ENCODE peak calls at places on chromosome 19, in eight cellular contexts. One of them, this sample, is unnamed.

GRCh38 chr19:23991170-23991569 is 76.5 kb downstream of the ZNF726 start:
- DNase-seq in upper lobe of left lung: no peak
- DNase-seq in cardiac muscle cell: no peak
- DNase-seq in AG04450: no peak
- DNase-seq in pancreas: no peak
- DNase-seq in IMR-90: no peak
- DNase-seq in SK-N-SH: no peak
- DNase-seq in brain microvascular endothelial cell: peak; percentile 8
- DNase-seq in this sample: no peak

GRCh38 chr19:34733266-34733825 is 697 bp upstream of the ZNF181 start:
- DNase-seq in IMR-90: no peak
- DNase-seq in AG04450: no peak
- DNase-seq in SK-N-SH: peak; percentile 61
- DNase-seq in brain microvascular endothelial cell: no peak
- DNase-seq in pancreas: no peak
- DNase-seq in cardiac muscle cell: peak; percentile 78
- DNase-seq in upper lobe of left lung: no peak
- DNase-seq in this sample: no peak

GRCh38 chr19:56120371-56121179 is 520 bp downstream of the ZNF787 start:
- DNase-seq in IMR-90: peak; percentile 71
- DNase-seq in AG04450: no peak
- DNase-seq in pancreas: peak; percentile 96
- DNase-seq in SK-N-SH: peak; percentile 95
- DNase-seq in upper lobe of left lung: peak; percentile 96
- DNase-seq in brain microvascular endothelial cell: peak; percentile 53
- DNase-seq in cardiac muscle cell: peak; percentile 72
- DNase-seq in this sample: peak; percentile 68

GRCh38 chr19:39284032-39284431 is 12.2 kb upstream of the IFNL1 start:
- DNase-seq in upper lobe of left lung: no peak
- DNase-seq in cardiac muscle cell: no peak
- DNase-seq in AG04450: no peak
- DNase-seq in SK-N-SH: no peak
- DNase-seq in brain microvascular endothelial cell: no peak
- DNase-seq in IMR-90: no peak
- DNase-seq in pancreas: no peak
- DNase-seq in this sample: no peak

GRCh38 chr19:7267792-7268736 is 26.1 kb downstream of the INSR start:
- DNase-seq in cardiac muscle cell: no peak
- DNase-seq in pancreas: peak; percentile 23
- DNase-seq in upper lobe of left lung: no peak
- DNase-seq in brain microvascular endothelial cell: no peak
- DNase-seq in AG04450: no peak
- DNase-seq in SK-N-SH: no peak
- DNase-seq in IMR-90: no peak
- DNase-seq in this sample: no peak

GRCh38 chr19:40217921-40218890 is at the start of gene TTC9B:
- DNase-seq in brain microvascular endothelial cell: no peak
- DNase-seq in cardiac muscle cell: peak; percentile 71
- DNase-seq in upper lobe of left lung: peak; percentile 89
- DNase-seq in pancreas: peak; percentile 75
- DNase-seq in AG04450: no peak
- DNase-seq in IMR-90: no peak
- DNase-seq in SK-N-SH: peak; percentile 95
- DNase-seq in this sample: no peak

GRCh38 chr19:55525289-55526101 is 11.4 kb downstream of the SBK2 start:
- DNase-seq in upper lobe of left lung: peak; percentile 80
- DNase-seq in pancreas: no peak
- DNase-seq in IMR-90: no peak
- DNase-seq in SK-N-SH: no peak
- DNase-seq in brain microvascular endothelial cell: no peak
- DNase-seq in AG04450: no peak
- DNase-seq in cardiac muscle cell: no peak
- DNase-seq in this sample: no peak

GRCh38 chr19:33440241-33440640 is 66.7 kb downstream of the CEBPG start:
- DNase-seq in pancreas: peak; percentile 34
- DNase-seq in brain microvascular endothelial cell: no peak
- DNase-seq in upper lobe of left lung: no peak
- DNase-seq in SK-N-SH: no peak
- DNase-seq in AG04450: no peak
- DNase-seq in IMR-90: no peak
- DNase-seq in cardiac muscle cell: no peak
- DNase-seq in this sample: no peak

GRCh38 chr19:20247016-20247683 is 80.1 kb downstream of the ZNF486 start:
- DNase-seq in brain microvascular endothelial cell: no peak
- DNase-seq in AG04450: no peak
- DNase-seq in pancreas: peak; percentile 49
- DNase-seq in cardiac muscle cell: peak; percentile 59
- DNase-seq in IMR-90: no peak
- DNase-seq in upper lobe of left lung: no peak
- DNase-seq in SK-N-SH: peak; percentile 62
- DNase-seq in this sample: no peak

GRCh38 chr19:47032171-47032811 is 12.7 kb downstream of the NPAS1 start:
- DNase-seq in brain microvascular endothelial cell: no peak
- DNase-seq in pancreas: peak; percentile 84
- DNase-seq in cardiac muscle cell: peak; percentile 63
- DNase-seq in upper lobe of left lung: peak; percentile 85
- DNase-seq in SK-N-SH: peak; percentile 75
- DNase-seq in IMR-90: no peak
- DNase-seq in AG04450: no peak
- DNase-seq in this sample: no peak

GRCh38 chr19:55498246-55498645 is 10.0 kb downstream of the SSC5D start:
- DNase-seq in AG04450: no peak
- DNase-seq in upper lobe of left lung: no peak
- DNase-seq in SK-N-SH: no peak
- DNase-seq in IMR-90: no peak
- DNase-seq in brain microvascular endothelial cell: no peak
- DNase-seq in pancreas: no peak
- DNase-seq in cardiac muscle cell: no peak
- DNase-seq in this sample: no peak

GRCh38 chr19:6065685-6066365 is 44.5 kb downstream of the RFX2 start:
- DNase-seq in upper lobe of left lung: no peak
- DNase-seq in IMR-90: peak; percentile 30
- DNase-seq in brain microvascular endothelial cell: no peak
- DNase-seq in pancreas: no peak
- DNase-seq in cardiac muscle cell: no peak
- DNase-seq in AG04450: no peak
- DNase-seq in SK-N-SH: no peak
- DNase-seq in this sample: peak; percentile 59

GRCh38 chr19:36997152-36997842 is 80.9 kb upstream of the ZNF420 start:
- DNase-seq in upper lobe of left lung: no peak
- DNase-seq in brain microvascular endothelial cell: no peak
- DNase-seq in IMR-90: no peak
- DNase-seq in AG04450: no peak
- DNase-seq in pancreas: no peak
- DNase-seq in cardiac muscle cell: no peak
- DNase-seq in SK-N-SH: no peak
- DNase-seq in this sample: no peak

GRCh38 chr19:45798995-45799517 is 6.4 kb upstream of the DMWD start:
- DNase-seq in AG04450: peak; percentile 61
- DNase-seq in brain microvascular endothelial cell: peak; percentile 72
- DNase-seq in IMR-90: peak; percentile 83
- DNase-seq in upper lobe of left lung: peak; percentile 79
- DNase-seq in SK-N-SH: peak; percentile 91
- DNase-seq in cardiac muscle cell: peak; percentile 68
- DNase-seq in pancreas: no peak
- DNase-seq in this sample: peak; percentile 66

GRCh38 chr19:51702754-51703654 is 9.9 kb downstream of the SPACA6 start:
- DNase-seq in upper lobe of left lung: peak; percentile 87
- DNase-seq in pancreas: no peak
- DNase-seq in IMR-90: no peak
- DNase-seq in SK-N-SH: peak; percentile 22
- DNase-seq in AG04450: no peak
- DNase-seq in brain microvascular endothelial cell: no peak
- DNase-seq in cardiac muscle cell: no peak
- DNase-seq in this sample: no peak

GRCh38 chr19:854549-854948 is 2.4 kb downstream of the ELANE start:
- DNase-seq in SK-N-SH: no peak
- DNase-seq in AG04450: no peak
- DNase-seq in brain microvascular endothelial cell: no peak
- DNase-seq in upper lobe of left lung: no peak
- DNase-seq in IMR-90: no peak
- DNase-seq in pancreas: no peak
- DNase-seq in cardiac muscle cell: no peak
- DNase-seq in this sample: no peak

GRCh38 chr19:850979-851335 is 1.1 kb upstream of the ELANE start:
- DNase-seq in pancreas: peak; percentile 58
- DNase-seq in upper lobe of left lung: no peak
- DNase-seq in AG04450: no peak
- DNase-seq in brain microvascular endothelial cell: no peak
- DNase-seq in cardiac muscle cell: no peak
- DNase-seq in IMR-90: no peak
- DNase-seq in SK-N-SH: no peak
- DNase-seq in this sample: no peak

GRCh38 chr19:853014-853553 is 981 bp downstream of the ELANE start:
- DNase-seq in AG04450: no peak
- DNase-seq in cardiac muscle cell: no peak
- DNase-seq in upper lobe of left lung: peak; percentile 79
- DNase-seq in pancreas: peak; percentile 70
- DNase-seq in IMR-90: no peak
- DNase-seq in SK-N-SH: no peak
- DNase-seq in brain microvascular endothelial cell: no peak
- DNase-seq in this sample: no peak

GRCh38 chr19:850221-850978 is 1.7 kb upstream of the ELANE start:
- DNase-seq in IMR-90: peak; percentile 81
- DNase-seq in AG04450: peak; percentile 56
- DNase-seq in brain microvascular endothelial cell: peak; percentile 35
- DNase-seq in upper lobe of left lung: peak; percentile 92
- DNase-seq in pancreas: peak; percentile 93
- DNase-seq in cardiac muscle cell: peak; percentile 24
- DNase-seq in SK-N-SH: peak; percentile 80
- DNase-seq in this sample: peak; percentile 83

GRCh38 chr19:852136-853013 is at the start of gene ELANE:
- DNase-seq in IMR-90: no peak
- DNase-seq in pancreas: peak; percentile 72
- DNase-seq in SK-N-SH: no peak
- DNase-seq in cardiac muscle cell: no peak
- DNase-seq in brain microvascular endothelial cell: no peak
- DNase-seq in upper lobe of left lung: peak; percentile 85
- DNase-seq in AG04450: no peak
- DNase-seq in this sample: no peak
- H3K4me3 ChIP-seq in IMR-90: no peak within 1 kb of the TSS
- H3K4me3 ChIP-seq in pancreas: no peak within 1 kb of the TSS
- H3K4me3 ChIP-seq in SK-N-SH: no peak within 1 kb of the TSS
- H3K4me3 ChIP-seq in cardiac muscle cell: no peak within 1 kb of the TSS
- H3K4me3 ChIP-seq in brain microvascular endothelial cell: no peak within 1 kb of the TSS
- H3K4me3 ChIP-seq in upper lobe of left lung: peak within 1 kb of the TSS; percentile 10
- H3K4me3 ChIP-seq in AG04450: no peak within 1 kb of the TSS
- H3K4me3 ChIP-seq in this sample: no peak within 1 kb of the TSS

DNA sequence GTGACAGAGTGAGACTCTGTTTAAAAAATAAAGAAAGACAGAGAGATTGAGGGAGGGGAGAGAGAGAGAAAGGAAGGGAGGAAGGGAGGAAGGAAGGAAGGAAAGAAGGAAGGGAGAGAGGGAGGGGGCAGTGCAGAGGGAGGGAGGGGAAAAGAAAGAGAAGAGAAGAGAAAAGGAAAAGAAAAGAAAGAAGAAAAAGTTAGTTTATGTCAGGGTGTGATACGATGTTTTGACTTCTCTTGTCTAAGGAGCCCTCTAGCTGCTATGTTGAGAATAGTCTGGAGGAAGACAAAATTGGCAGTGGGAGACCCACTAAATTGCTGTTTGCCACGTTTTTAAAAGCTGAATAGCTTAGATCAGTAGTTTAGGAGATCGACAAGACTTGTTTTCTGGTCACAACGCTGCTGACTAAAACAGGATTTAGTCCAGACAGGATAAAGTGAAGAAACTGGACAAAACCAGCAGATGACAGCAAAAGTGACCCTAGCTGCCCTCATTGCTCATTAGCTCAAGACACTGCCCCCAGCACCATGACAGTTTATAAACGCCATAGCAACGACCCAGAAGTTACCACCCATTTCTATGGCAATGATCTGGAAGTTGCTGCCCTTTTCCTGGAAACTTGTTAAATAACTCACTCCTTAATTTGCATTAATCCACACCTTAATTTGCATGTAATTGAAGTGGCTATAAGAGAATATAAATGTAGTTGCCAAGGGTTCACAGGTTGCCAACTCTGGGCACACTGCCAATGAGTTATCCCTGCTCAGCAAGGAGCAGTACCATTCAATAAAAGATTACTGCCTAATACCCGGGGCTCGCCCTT is 11.1 kb downstream of the TEX101 start:
- DNase-seq in brain microvascular endothelial cell: no peak
- DNase-seq in SK-N-SH: no peak
- DNase-seq in AG04450: no peak
- DNase-seq in upper lobe of left lung: no peak
- DNase-seq in cardiac muscle cell: peak; percentile 24
- DNase-seq in IMR-90: peak; percentile 18
- DNase-seq in pancreas: no peak
- DNase-seq in this sample: no peak
- TF ChIP-seq CTCF in brain microvascular endothelial cell: peak; percentile 55
- TF ChIP-seq CTCF in SK-N-SH: peak; percentile 57
- TF ChIP-seq CTCF in AG04450: peak; percentile 71
- TF ChIP-seq CTCF in upper lobe of left lung: peak; percentile 30
- TF ChIP-seq CTCF in cardiac muscle cell: peak; percentile 57
- TF ChIP-seq CTCF in IMR-90: peak; percentile 51
- TF ChIP-seq CTCF in pancreas: no peak
- TF ChIP-seq CTCF in this sample: peak; percentile 58

GRCh38 chr19:43780706-43781525 is at the start of gene KCNN4:
- DNase-seq in pancreas: no peak
- DNase-seq in SK-N-SH: no peak
- DNase-seq in cardiac muscle cell: no peak
- DNase-seq in brain microvascular endothelial cell: peak; percentile 68
- DNase-seq in AG04450: no peak
- DNase-seq in IMR-90: peak; percentile 67
- DNase-seq in upper lobe of left lung: peak; percentile 79
- DNase-seq in this sample: peak; percentile 63

GRCh38 chr19:43777163-43777700 is 3.5 kb downstream of the KCNN4 start:
- DNase-seq in IMR-90: peak; percentile 36
- DNase-seq in cardiac muscle cell: no peak
- DNase-seq in SK-N-SH: peak; percentile 69
- DNase-seq in upper lobe of left lung: no peak
- DNase-seq in brain microvascular endothelial cell: no peak
- DNase-seq in pancreas: no peak
- DNase-seq in AG04450: no peak
- DNase-seq in this sample: peak; percentile 73

GRCh38 chr19:43779820-43780219 is 953 bp downstream of the KCNN4 start:
- DNase-seq in brain microvascular endothelial cell: no peak
- DNase-seq in SK-N-SH: no peak
- DNase-seq in upper lobe of left lung: no peak
- DNase-seq in IMR-90: no peak
- DNase-seq in pancreas: no peak
- DNase-seq in cardiac muscle cell: no peak
- DNase-seq in AG04450: no peak
- DNase-seq in this sample: no peak

GRCh38 chr19:43778651-43779050 is 2.1 kb downstream of the KCNN4 start:
- DNase-seq in upper lobe of left lung: no peak
- DNase-seq in IMR-90: no peak
- DNase-seq in pancreas: no peak
- DNase-seq in brain microvascular endothelial cell: no peak
- DNase-seq in SK-N-SH: no peak
- DNase-seq in cardiac muscle cell: no peak
- DNase-seq in AG04450: no peak
- DNase-seq in this sample: no peak

GRCh38 chr19:43779147-43779819 is 1.5 kb downstream of the KCNN4 start:
- DNase-seq in AG04450: no peak
- DNase-seq in brain microvascular endothelial cell: no peak
- DNase-seq in upper lobe of left lung: peak; percentile 85
- DNase-seq in cardiac muscle cell: no peak
- DNase-seq in SK-N-SH: no peak
- DNase-seq in pancreas: no peak
- DNase-seq in IMR-90: no peak
- DNase-seq in this sample: no peak
- H3K4me3 ChIP-seq in AG04450: no peak overlapping the region
- H3K4me3 ChIP-seq in brain microvascular endothelial cell: no peak overlapping the region
- H3K4me3 ChIP-seq in upper lobe of left lung: peak overlapping the region; percentile 27
- H3K4me3 ChIP-seq in cardiac muscle cell: no peak overlapping the region
- H3K4me3 ChIP-seq in SK-N-SH: peak overlapping the region; percentile 46
- H3K4me3 ChIP-seq in pancreas: no peak overlapping the region
- H3K4me3 ChIP-seq in IMR-90: no peak overlapping the region
- H3K4me3 ChIP-seq in this sample: peak overlapping the region; percentile 36

GRCh38 chr19:49590071-49590970 is 661 bp upstream of the PRR12 start:
- DNase-seq in pancreas: peak; percentile 96
- DNase-seq in upper lobe of left lung: peak; percentile 99
- DNase-seq in cardiac muscle cell: peak; percentile 97
- DNase-seq in IMR-90: peak; percentile 95
- DNase-seq in brain microvascular endothelial cell: peak; percentile 97
- DNase-seq in SK-N-SH: peak; percentile 95
- DNase-seq in AG04450: peak; percentile 88
- DNase-seq in this sample: peak; percentile 97
- TF ChIP-seq CTCF in pancreas: no peak
- TF ChIP-seq CTCF in upper lobe of left lung: peak; percentile 49
- TF ChIP-seq CTCF in cardiac muscle cell: peak; percentile 6
- TF ChIP-seq CTCF in IMR-90: peak; percentile 10
- TF ChIP-seq CTCF in brain microvascular endothelial cell: peak; percentile 29
- TF ChIP-seq CTCF in SK-N-SH: no peak
- TF ChIP-seq CTCF in AG04450: peak; percentile 3
- TF ChIP-seq CTCF in this sample: peak; percentile 12